ENCODE peak calls at places on chromosome 19, in four cellular contexts. Y is CD4-positive, alpha-beta memory T cell; Z is foreskin keratinocyte; I is ovary. F is an unnamed sample. For H3K4me1, the result is how much of the 10 kb centered on the place peaks cover.

GRCh38 chr19:17129377-17129776 is 53.8 kb downstream of the MYO9B start:
- DNase-seq in Y (no peak), Z (no peak), I (no peak), F (no peak)

GRCh38 chr19:18743281-18743825 is 47.8 kb downstream of the COMP start:
- DNase-seq in Y (no peak), Z (no peak), I (peak), F (peak)

GRCh38 chr19:4589579-4590410 is 30.3 kb upstream of the SEMA6B start:
- DNase-seq in Y (no peak), Z (no peak), I (no peak), F (no peak)

GRCh38 chr19:49555600-49556411 is 24.6 kb downstream of the NOSIP start:
- DNase-seq in Y (peak), Z (no peak), I (peak), F (peak)

GRCh38 chr19:12899891-12900518 is 9.0 kb downstream of the GCDH start:
- DNase-seq in Y (no peak), Z (no peak), I (no peak), F (no peak)

GRCh38 chr19:35155441-35155840 is 906 bp downstream of the FXYD5 start:
- DNase-seq in Y (no peak), Z (no peak), I (no peak), F (no peak)

GRCh38 chr19:18765224-18765623 is 25.9 kb downstream of the COMP start:
- DNase-seq in Y (no peak), Z (peak), I (no peak), F (no peak)

GRCh38 chr19:18438331-18439024 is 545 bp upstream of the ISYNA1 start:
- DNase-seq in Y (no peak), Z (peak), I (peak), F (peak)

GRCh38 chr19:3959766-3960131 is 11.2 kb downstream of the DAPK3 start:
- DNase-seq in Y (no peak), Z (no peak), I (no peak), F (no peak)

GRCh38 chr19:17468302-17469091 is 1.8 kb upstream of the SLC27A1 start:
- DNase-seq in Y (no peak), Z (no peak), I (peak), F (no peak)

GRCh38 chr19:41888926-41889325 is 5.9 kb downstream of the ARHGEF1 start:
- DNase-seq in Y (no peak), Z (no peak), I (no peak), F (no peak)

GRCh38 chr19:17184381-17184841 is 30.7 kb upstream of the USE1 start:
- DNase-seq in Y (peak), Z (no peak), I (no peak), F (no peak)

GRCh38 chr19:35213678-35214632 is 14.6 kb downstream of the FAM187B start:
- DNase-seq in Y (peak), Z (peak), I (peak), F (peak)

GRCh38 chr19:48385461-48386087 is 5.8 kb downstream of the KDELR1 start:
- DNase-seq in Y (no peak), Z (no peak), I (no peak), F (no peak)

GRCh38 chr19:35311901-35312665 is 16.9 kb upstream of the CD22 start:
- DNase-seq in Y (no peak), Z (no peak), I (peak), F (no peak)

GRCh38 chr19:19697589-19697988 is 28.9 kb downstream of the ZNF101 start:
- DNase-seq in Y (no peak), Z (no peak), I (no peak), F (no peak)

GRCh38 chr19:54307389-54307788 is 5.6 kb downstream of the LILRA5 start:
- DNase-seq in Y (no peak), Z (no peak), I (no peak), F (no peak)

GRCh38 chr19:57613941-57614743 is at the start of gene ZNF134:
- DNase-seq in Y (peak), Z (peak), I (peak), F (peak)

GRCh38 chr19:57686727-57687126 is 5.0 kb downstream of the ZNF551 start:
- DNase-seq in Y (no peak), Z (no peak), I (no peak), F (no peak)

GRCh38 chr19:43675269-43675879 is 5.4 kb upstream of the PLAUR start:
- DNase-seq in Y (no peak), Z (peak), I (no peak), F (peak)

GRCh38 chr19:42030605-42031004 is 36.6 kb upstream of the ATP1A3 start:
- DNase-seq in Y (no peak), Z (no peak), I (no peak), F (no peak)

GRCh38 chr19:43687660-43687997 is 17.7 kb upstream of the PLAUR start:
- DNase-seq in Y (no peak), Z (no peak), I (no peak), F (no peak)

GRCh38 chr19:37077615-37077928 is 661 bp upstream of the ZNF420 start:
- DNase-seq in Y (no peak), Z (no peak), I (no peak), F (no peak)

GRCh38 chr19:35869327-35870123 is 1.2 kb downstream of the APLP1 start:
- DNase-seq in Y (peak), Z (peak), I (peak), F (no peak)

GRCh38 chr19:33947565-33947964 is 150.9 kb downstream of the KCTD15 start:
- DNase-seq in Y (no peak), Z (no peak), I (no peak), F (no peak)

GRCh38 chr19:55973982-55974381 is 12.6 kb upstream of the NLRP5 start:
- DNase-seq in Y (no peak), Z (no peak), I (no peak), F (no peak)

GRCh38 chr19:35901055-35901644 is 810 bp upstream of the NFKBID start:
- DNase-seq in Y (no peak), Z (peak), I (no peak), F (no peak)

GRCh38 chr19:14030997-14031718 is 404 bp upstream of the IL27RA start:
- DNase-seq in Y (peak), Z (no peak), I (no peak), F (no peak)

GRCh38 chr19:10305139-10305806 is 4.3 kb downstream of the ZGLP1 start:
- DNase-seq in Y (no peak), Z (no peak), I (no peak), F (no peak)

GRCh38 chr19:35805518-35806102 is 7.0 kb downstream of the PRODH2 start:
- DNase-seq in Y (no peak), Z (no peak), I (no peak), F (no peak)

GRCh38 chr19:42207767-42208259 is 9.7 kb downstream of the DEDD2 start:
- DNase-seq in Y (no peak), Z (peak), I (no peak), F (peak)

GRCh38 chr19:6057651-6058365 is 52.5 kb downstream of the RFX2 start:
- DNase-seq in Y (no peak), Z (no peak), I (no peak), F (peak)
- H3K4me1 ChIP-seq in Y (under half), Z (under half), I (under half), F (under half)

GRCh38 chr19:752652-753517 is 2.0 kb downstream of the MISP start:
- DNase-seq in Y (no peak), Z (peak), I (peak), F (peak)
- H3K27ac ChIP-seq in Y (no peak), Z (no peak), I (peak), F (peak)

GRCh38 chr19:16078759-16079707 is 2.7 kb downstream of the TPM4 start:
- DNase-seq in Y (peak), Z (peak), I (peak), F (peak)

GRCh38 chr19:16075430-16076153 is 703 bp upstream of the TPM4 start:
- DNase-seq in Y (no peak), Z (no peak), I (no peak), F (peak)

GRCh38 chr19:16076154-16076957 is at the start of gene TPM4:
- DNase-seq in Y (peak), Z (peak), I (peak), F (peak)

GRCh38 chr19:16078311-16078758 is 2.0 kb downstream of the TPM4 start:
- DNase-seq in Y (no peak), Z (peak), I (peak), F (peak)

GRCh38 chr19:16076958-16077611 is 790 bp downstream of the TPM4 start:
- DNase-seq in Y (no peak), Z (no peak), I (peak), F (peak)
- H3K4me1 ChIP-seq in Y (half or more), Z (under half), I (under half), F (under half)

DNA sequence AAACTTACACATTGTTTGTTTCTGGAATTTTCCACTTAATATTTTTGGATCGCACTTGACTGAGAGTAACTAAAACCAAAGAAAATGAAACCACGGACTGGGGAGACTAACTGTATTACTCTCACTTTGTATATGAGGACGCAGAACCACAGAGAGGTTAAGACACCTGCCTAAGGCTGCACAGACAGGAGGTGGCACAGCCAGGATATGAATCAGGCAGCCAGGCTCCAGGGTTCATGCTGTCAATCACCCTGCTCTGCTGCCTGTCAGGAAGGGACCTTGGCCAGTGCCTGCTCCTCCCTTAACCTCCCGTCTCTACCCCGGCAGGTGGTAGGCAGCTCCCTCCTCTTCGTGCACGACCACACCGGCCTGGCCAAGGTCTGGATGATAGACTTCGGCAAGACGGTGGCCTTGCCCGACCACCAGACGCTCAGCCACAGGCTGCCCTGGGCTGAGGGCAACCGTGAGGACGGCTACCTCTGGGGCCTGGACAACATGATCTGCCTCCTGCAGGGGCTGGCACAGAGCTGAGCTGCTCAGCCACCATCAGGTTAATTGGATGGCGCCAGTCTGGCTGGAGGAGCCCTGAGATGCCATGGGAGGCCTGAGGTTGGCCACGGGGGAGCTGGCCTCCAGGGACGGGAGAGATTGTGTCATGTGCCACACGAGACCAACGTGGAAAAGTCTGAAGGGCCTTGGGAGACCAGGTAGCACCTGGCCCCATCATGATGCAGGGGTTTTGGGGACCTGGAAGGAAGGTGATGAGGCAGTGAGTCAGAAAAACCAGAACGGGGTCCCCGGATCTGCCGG is 11.0 kb downstream of the ACTMAP start:
- DNase-seq in Y (no peak), Z (no peak), I (no peak), F (no peak)
- H3K27ac ChIP-seq in Y (no peak), Z (no peak), I (no peak), F (no peak)

DNA sequence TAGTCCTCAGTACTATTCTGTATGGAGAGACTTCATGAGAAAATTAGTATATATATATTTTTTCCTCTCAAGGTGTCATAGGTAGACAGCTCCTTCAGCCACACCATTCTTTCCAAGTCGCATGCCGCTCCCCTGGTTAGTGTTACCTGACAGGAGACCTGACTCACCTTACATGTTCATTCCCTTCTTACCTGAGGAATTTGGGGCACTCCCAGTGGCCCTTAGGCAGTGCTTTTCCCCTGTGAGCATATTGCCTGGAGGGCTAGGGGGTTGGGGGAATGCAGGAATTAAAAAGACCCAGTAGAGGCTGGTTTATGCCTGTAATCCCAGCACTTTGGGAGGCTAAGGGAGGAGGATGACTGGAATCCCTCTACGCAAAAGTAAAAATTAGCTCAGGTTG is 9.0 kb upstream of the ACTN4 start:
- DNase-seq in Y (no peak), Z (peak), I (no peak), F (no peak)
- H3K4me1 ChIP-seq in Y (under half), Z (under half), I (under half), F (under half)

GRCh38 chr19:11611730-11612129 is 14.4 kb downstream of the ZNF627 start:
- DNase-seq in Y (no peak), Z (no peak), I (no peak), F (no peak)

GRCh38 chr19:11617207-11618062 is 20.2 kb downstream of the ZNF627 start:
- DNase-seq in Y (no peak), Z (no peak), I (no peak), F (no peak)

GRCh38 chr19:11612816-11613511 is 15.7 kb downstream of the ZNF627 start:
- DNase-seq in Y (no peak), Z (no peak), I (no peak), F (no peak)
- H3K27ac ChIP-seq in Y (no peak), Z (no peak), I (no peak), F (no peak)

GRCh38 chr19:51549533-51550324 is 18.3 kb upstream of the SIGLEC6 start:
- DNase-seq in Y (no peak), Z (no peak), I (no peak), F (no peak)
- H3K4me1 ChIP-seq in Y (under half), Z (under half), I (under half), F (under half)

GRCh38 chr19:7179917-7180306 is 110.4 kb downstream of the ZNF557 start:
- DNase-seq in Y (no peak), Z (no peak), I (no peak), F (no peak)
- H3K27ac ChIP-seq in Y (no peak), Z (no peak), I (peak), F (no peak)